ENCODE peak calls at places on chromosomes 4 and X, in four cellular contexts. N, Q, A and V are unnamed samples.

GRCh38 chr4:167906851-167907250 is 185.5 kb upstream of the ANXA10 start:
- DNase-seq in N (no peak), Q (no peak), A (no peak), V (no peak)

GRCh38 chr4:3415471-3416141 is 26.2 kb upstream of the HGFAC start:
- DNase-seq in A (peak; percentile 43), Q (no peak), N (no peak), V (no peak)

GRCh38 chr4:152304220-152304619 is 231.7 kb downstream of the FBXW7 start:
- DNase-seq in A (no peak), N (no peak), Q (no peak), V (no peak)

GRCh38 chr4:5142726-5143125 is 91.4 kb downstream of the STK32B start:
- DNase-seq in A (no peak), Q (no peak), N (no peak), V (peak; percentile 28)

GRCh38 chr4:169604903-169605331 is 7.5 kb downstream of the NEK1 start:
- DNase-seq in N (no peak), A (no peak), Q (no peak), V (no peak)

GRCh38 chrX:79130857-79131256 is 13.6 kb upstream of the GPR174 start:
- DNase-seq in A (no peak), N (no peak), Q (no peak), V (no peak)

GRCh38 chr4:184765473-184766346 is 31.8 kb upstream of the CENPU start:
- DNase-seq in Q (peak; percentile 47), N (no peak), A (no peak), V (no peak)

GRCh38 chrX:123424546-123424945 is 240.5 kb downstream of the GRIA3 start:
- DNase-seq in A (no peak), N (no peak), Q (no peak), V (no peak)

GRCh38 chrX:134670241-134670811 is 12.1 kb upstream of the PLAC1 start:
- DNase-seq in Q (peak; percentile 65), N (no peak), A (peak; percentile 55), V (peak; percentile 26)

GRCh38 chr4:185654311-185654710 is 119.0 kb upstream of the PDLIM3 start:
- DNase-seq in Q (no peak), A (no peak), N (no peak), V (no peak)

GRCh38 chr4:116180056-116180690 is 905.2 kb downstream of the TRAM1L1 start:
- DNase-seq in Q (no peak), N (no peak), A (no peak), V (no peak)

GRCh38 chr4:36348403-36348938 is 67.1 kb downstream of the DTHD1 start:
- DNase-seq in A (no peak), N (no peak), Q (no peak), V (no peak)

GRCh38 chr4:107619065-107619464 is 101.0 kb downstream of the PAPSS1 start:
- DNase-seq in A (no peak), N (no peak), Q (no peak), V (no peak)

GRCh38 chr4:184310171-184310567 is 92.5 kb upstream of the ENPP6 start:
- DNase-seq in N (peak; percentile 22), Q (no peak), A (peak; percentile 48), V (no peak)

GRCh38 chr4:26525136-26525535 is 34.9 kb upstream of the CCKAR start:
- DNase-seq in Q (no peak), N (no peak), A (no peak), V (no peak)

GRCh38 chr4:187480146-187481145 is 515.1 kb upstream of the ZFP42 start:
- DNase-seq in A (no peak), Q (no peak), N (no peak), V (no peak)

GRCh38 chr4:163548481-163549243 is 54.2 kb downstream of the TMA16 start:
- DNase-seq in Q (no peak), A (peak; percentile 28), N (peak; percentile 8), V (no peak)

GRCh38 chrX:1546601-1547275 is 9.8 kb upstream of the P2RY8 start:
- DNase-seq in A (no peak), N (no peak), Q (peak; percentile 55), V (no peak)

GRCh38 chr4:76784237-76784636 is 113.7 kb downstream of the SOWAHB start:
- DNase-seq in N (no peak), A (no peak), Q (no peak), V (no peak)

GRCh38 chr4:174764105-174764729 is 64.8 kb downstream of the GLRA3 start:
- DNase-seq in Q (no peak), N (no peak), A (no peak), V (no peak)

GRCh38 chrX:150887906-150888465 is 10.5 kb downstream of the CD99L2 start:
- DNase-seq in A (no peak), Q (no peak), N (no peak), V (no peak)

GRCh38 chr4:147057631-147057980 is 111.9 kb upstream of the TTC29 start:
- DNase-seq in Q (no peak), A (no peak), N (no peak), V (no peak)

GRCh38 chr4:58357947-58358346 is 1247.8 kb upstream of the IGFBP7 start:
- DNase-seq in Q (no peak), N (no peak), A (no peak), V (no peak)

GRCh38 chr4:184255361-184255760 is 37.7 kb upstream of the ENPP6 start:
- DNase-seq in A (no peak), N (no peak), Q (no peak), V (no peak)

GRCh38 chr4:70158576-70158975 is 4.5 kb downstream of the PRR27 start:
- DNase-seq in Q (no peak), N (no peak), A (no peak), V (peak; percentile 69)

GRCh38 chr4:24965627-24966026 is 52.8 kb upstream of the CCDC149 start:
- DNase-seq in N (no peak), Q (no peak), A (no peak), V (no peak)

GRCh38 chrX:22164770-22165388 is 107.8 kb upstream of the CBLL2 start:
- DNase-seq in Q (no peak), A (no peak), N (no peak), V (no peak)

GRCh38 chr4:138602664-138603063 is 360.5 kb upstream of the SLC7A11 start:
- DNase-seq in N (no peak), Q (no peak), A (no peak), V (no peak)

GRCh38 chr4:184807797-184808718 is 17.7 kb downstream of the ACSL1 start:
- DNase-seq in A (peak; percentile 72), N (no peak), Q (no peak), V (no peak)

GRCh38 chr4:138310991-138311390 is 68.8 kb upstream of the SLC7A11 start:
- DNase-seq in N (no peak), A (no peak), Q (no peak), V (no peak)

GRCh38 chr4:179663641-179664431 is 2221.6 kb upstream of the AGA start:
- DNase-seq in N (no peak), Q (no peak), A (no peak), V (no peak)
- TF ChIP-seq CTCF in N (no peak), Q (no peak), A (no peak), V (no peak)

DNA sequence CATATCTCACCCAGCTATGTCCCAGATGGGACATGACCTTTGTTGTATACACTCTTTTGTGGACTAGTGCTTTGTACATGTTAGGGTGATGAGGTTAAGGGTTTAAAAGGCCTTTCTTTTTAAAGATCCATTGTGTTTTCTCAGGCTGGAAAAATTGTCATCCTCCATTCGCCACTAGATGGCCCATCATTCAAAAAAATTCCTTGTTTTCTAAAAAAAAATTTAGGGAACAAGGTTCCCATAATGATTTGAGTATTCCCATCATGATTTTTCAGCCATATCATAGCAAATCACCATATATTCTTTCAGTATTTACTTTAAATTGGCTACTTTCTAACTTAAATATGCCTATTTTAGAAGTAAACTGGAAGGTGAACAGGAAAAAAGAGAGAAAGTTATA is 91.9 kb upstream of the TMEM164 start:
- DNase-seq in N (no peak), A (no peak), Q (no peak), V (no peak)
- TF ChIP-seq CTCF in N (no peak), A (peak; percentile 61), Q (no peak), V (peak; percentile 38)

GRCh38 chr4:145180298-145181090 is at the start of gene OTUD4:
- DNase-seq in A (peak; percentile 98), N (peak; percentile 94), Q (peak; percentile 98), V (peak; percentile 97)
- TF ChIP-seq CTCF in A (peak; percentile 8), N (no peak), Q (no peak), V (no peak)

GRCh38 chr4:92735025-92735665 is 431.4 kb downstream of the GRID2 start:
- DNase-seq in A (no peak), N (no peak), Q (no peak), V (no peak)
- TF ChIP-seq CTCF in A (no peak), N (no peak), Q (no peak), V (no peak)

GRCh38 chr4:34723606-34724005 is 1520.7 kb downstream of the ARAP2 start:
- DNase-seq in Q (no peak), A (no peak), N (no peak), V (no peak)
- TF ChIP-seq CTCF in Q (no peak), A (no peak), N (no peak), V (no peak)

DNA sequence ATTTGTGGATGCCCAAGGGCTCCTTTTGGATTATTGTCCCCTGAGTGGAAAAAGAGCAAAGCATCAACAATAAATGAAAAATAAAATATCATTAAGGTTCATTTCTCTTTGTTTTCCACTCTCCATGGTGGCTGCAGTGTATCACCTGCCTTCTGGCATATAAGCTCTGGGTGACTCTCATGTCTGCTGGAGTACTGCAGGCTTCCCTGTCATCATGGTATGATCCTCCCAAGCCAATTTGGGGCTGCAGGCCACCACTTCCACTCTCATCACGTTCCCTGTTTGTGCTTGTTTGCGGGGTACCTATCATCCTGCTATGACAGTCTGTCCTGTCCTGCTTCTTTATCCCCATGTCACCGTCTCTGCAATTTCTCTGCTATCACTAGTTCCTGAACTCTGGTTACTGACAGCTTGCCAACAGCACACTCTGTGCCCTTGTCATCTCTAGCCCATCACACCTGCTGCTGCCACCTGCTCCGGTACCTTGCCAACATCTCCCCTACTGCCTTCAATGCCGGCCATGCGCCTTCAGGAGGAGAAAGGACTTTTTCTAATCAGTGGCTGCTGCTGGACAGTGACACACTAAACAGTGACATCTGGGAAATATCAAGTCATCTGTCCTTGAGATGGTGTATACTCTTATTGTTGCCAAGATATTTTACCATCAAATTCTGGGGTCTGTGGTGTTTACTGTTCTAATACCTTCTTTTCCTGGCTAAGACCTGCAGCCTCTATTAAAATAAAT is 23.0 kb upstream of the FGF5 start:
- DNase-seq in A (no peak), Q (no peak), N (no peak), V (no peak)
- TF ChIP-seq CTCF in A (no peak), Q (no peak), N (no peak), V (no peak)